ENCODE peak calls at places on chromosomes 3 and 15, in eight cellular contexts. W is Peyer's patch; A is gastrocnemius medialis; X is ovary; D is ascending aorta; L is left lung; R is CD4-positive, alpha-beta T cell; I is WERI-Rb-1. H is an unnamed sample.

GRCh38 chr3:53842436-53843194 is 3.6 kb downstream of the CHDH start:
- DNase-seq in W (peak), A (no peak), X (no peak), D (no peak), L (no peak), R (no peak), I (no peak), H (no peak)

GRCh38 chr3:51703026-51703775 is 3.7 kb upstream of the GRM2 start:
- DNase-seq in W (no peak), A (peak), X (no peak), D (no peak), L (no peak), R (no peak), I (no peak), H (no peak)

GRCh38 chr3:130661116-130661515 is 85.5 kb downstream of the PIK3R4 start:
- DNase-seq in W (no peak), A (no peak), X (no peak), D (no peak), L (no peak), R (no peak), I (no peak), H (no peak)

GRCh38 chr15:42159381-42160015 is 3.1 kb upstream of the PLA2G4F start:
- DNase-seq in W (peak), A (peak), X (peak), D (no peak), L (no peak), R (no peak), I (no peak), H (no peak)

GRCh38 chr3:39733804-39734203 is 75.6 kb upstream of the MYRIP start:
- DNase-seq in W (no peak), A (no peak), X (no peak), D (no peak), L (no peak), R (no peak), I (no peak), H (no peak)

GRCh38 chr3:20232906-20233305 is 46.9 kb upstream of the SGO1 start:
- DNase-seq in W (no peak), A (no peak), X (no peak), D (no peak), L (no peak), R (no peak), I (no peak), H (no peak)

GRCh38 chr3:177574232-177574856 is 377.1 kb upstream of the TBL1XR1 start:
- DNase-seq in W (no peak), A (no peak), X (no peak), D (no peak), L (no peak), R (no peak), I (no peak), H (no peak)

GRCh38 chr3:33315826-33316225 is 38.6 kb downstream of the FBXL2 start:
- DNase-seq in W (no peak), A (no peak), X (no peak), D (no peak), L (no peak), R (no peak), I (no peak), H (no peak)

GRCh38 chr3:54988302-54989022 is 60.6 kb upstream of the LRTM1 start:
- DNase-seq in W (peak), A (peak), X (peak), D (no peak), L (no peak), R (no peak), I (no peak), H (no peak)

GRCh38 chr15:88998980-88999713 is 86.0 kb upstream of the MFGE8 start:
- DNase-seq in W (no peak), A (no peak), X (no peak), D (no peak), L (no peak), R (no peak), I (no peak), H (no peak)

GRCh38 chr3:30131171-30131570 is 475.2 kb upstream of the TGFBR2 start:
- DNase-seq in W (no peak), A (no peak), X (no peak), D (no peak), L (no peak), R (no peak), I (no peak), H (no peak)

GRCh38 chr3:94285874-94286273 is 223.0 kb downstream of the NSUN3 start:
- DNase-seq in W (no peak), A (no peak), X (no peak), D (no peak), L (no peak), R (no peak), I (no peak), H (no peak)

GRCh38 chr3:18062289-18063025 is 320.0 kb upstream of the TBC1D5 start:
- DNase-seq in W (no peak), A (no peak), X (no peak), D (no peak), L (peak), R (no peak), I (no peak), H (no peak)

GRCh38 chr3:142053835-142054234 is 95.5 kb downstream of the TFDP2 start:
- DNase-seq in W (no peak), A (no peak), X (no peak), D (no peak), L (no peak), R (no peak), I (no peak), H (no peak)

GRCh38 chr15:69403611-69404010 is 10.5 kb upstream of the KIF23 start:
- DNase-seq in W (no peak), A (no peak), X (no peak), D (no peak), L (no peak), R (no peak), I (no peak), H (no peak)

GRCh38 chr3:98746122-98746521 is 17.0 kb upstream of the ST3GAL6 start:
- DNase-seq in W (no peak), A (no peak), X (no peak), D (no peak), L (no peak), R (no peak), I (no peak), H (no peak)

GRCh38 chr3:129627350-129628168 is 21.1 kb upstream of the PLXND1 start:
- DNase-seq in W (peak), A (peak), X (peak), D (no peak), L (peak), R (peak), I (peak), H (peak)

GRCh38 chr3:87036671-87037070 is 45.7 kb upstream of the VGLL3 start:
- DNase-seq in W (no peak), A (no peak), X (no peak), D (no peak), L (no peak), R (no peak), I (no peak), H (no peak)

GRCh38 chr15:90710436-90710835 is 6.7 kb upstream of the BLM start:
- DNase-seq in W (no peak), A (no peak), X (no peak), D (no peak), L (no peak), R (no peak), I (no peak), H (no peak)

GRCh38 chr15:30023798-30024295 is 58.9 kb upstream of the GOLGA8J start:
- DNase-seq in W (no peak), A (no peak), X (no peak), D (no peak), L (no peak), R (no peak), I (no peak), H (no peak)

GRCh38 chr3:109257269-109257668 is 59.0 kb downstream of the DPPA2 start:
- DNase-seq in W (no peak), A (no peak), X (no peak), D (no peak), L (no peak), R (no peak), I (no peak), H (no peak)

GRCh38 chr3:177464392-177465225 is 267.3 kb upstream of the TBL1XR1 start:
- DNase-seq in W (no peak), A (no peak), X (no peak), D (no peak), L (no peak), R (no peak), I (no peak), H (no peak)

GRCh38 chr3:105614288-105615030 is 247.8 kb downstream of the ALCAM start:
- DNase-seq in W (no peak), A (no peak), X (no peak), D (no peak), L (no peak), R (no peak), I (no peak), H (no peak)

GRCh38 chr3:107988464-107989156 is 102.2 kb downstream of the CD47 start:
- DNase-seq in W (peak), A (peak), X (peak), D (no peak), L (peak), R (peak), I (no peak), H (no peak)

GRCh38 chr3:197499427-197499826 is 56.3 kb downstream of the BDH1 start:
- DNase-seq in W (peak), A (no peak), X (no peak), D (no peak), L (no peak), R (no peak), I (no peak), H (no peak)

GRCh38 chr3:156307704-156308103 is 187.3 kb downstream of the KCNAB1 start:
- DNase-seq in W (no peak), A (peak), X (peak), D (peak), L (no peak), R (no peak), I (no peak), H (no peak)

GRCh38 chr3:77147836-77148578 is 108.1 kb downstream of the ROBO2 start:
- DNase-seq in W (peak), A (no peak), X (no peak), D (no peak), L (no peak), R (no peak), I (no peak), H (no peak)

GRCh38 chr3:128572013-128572412 is 78.6 kb downstream of the RPN1 start:
- DNase-seq in W (no peak), A (no peak), X (no peak), D (no peak), L (no peak), R (no peak), I (no peak), H (no peak)

GRCh38 chr3:128568602-128569490 is 75.8 kb upstream of the GATA2 start:
- DNase-seq in W (no peak), A (no peak), X (no peak), D (no peak), L (no peak), R (no peak), I (no peak), H (no peak)

GRCh38 chr3:128567705-128568356 is 74.8 kb upstream of the GATA2 start:
- DNase-seq in W (no peak), A (no peak), X (no peak), D (no peak), L (no peak), R (no peak), I (no peak), H (no peak)

GRCh38 chr3:128567141-128567540 is 74.1 kb upstream of the GATA2 start:
- DNase-seq in W (no peak), A (no peak), X (no peak), D (no peak), L (no peak), R (no peak), I (no peak), H (no peak)

GRCh38 chr3:128569756-128570155 is 76.8 kb upstream of the GATA2 start:
- DNase-seq in W (no peak), A (no peak), X (no peak), D (no peak), L (no peak), R (no peak), I (no peak), H (no peak)
- TF ChIP-seq CTCF in W (no peak), A (no peak), X (no peak), D (no peak), L (no peak), R (no peak), I (no peak), H (no peak)

DNA sequence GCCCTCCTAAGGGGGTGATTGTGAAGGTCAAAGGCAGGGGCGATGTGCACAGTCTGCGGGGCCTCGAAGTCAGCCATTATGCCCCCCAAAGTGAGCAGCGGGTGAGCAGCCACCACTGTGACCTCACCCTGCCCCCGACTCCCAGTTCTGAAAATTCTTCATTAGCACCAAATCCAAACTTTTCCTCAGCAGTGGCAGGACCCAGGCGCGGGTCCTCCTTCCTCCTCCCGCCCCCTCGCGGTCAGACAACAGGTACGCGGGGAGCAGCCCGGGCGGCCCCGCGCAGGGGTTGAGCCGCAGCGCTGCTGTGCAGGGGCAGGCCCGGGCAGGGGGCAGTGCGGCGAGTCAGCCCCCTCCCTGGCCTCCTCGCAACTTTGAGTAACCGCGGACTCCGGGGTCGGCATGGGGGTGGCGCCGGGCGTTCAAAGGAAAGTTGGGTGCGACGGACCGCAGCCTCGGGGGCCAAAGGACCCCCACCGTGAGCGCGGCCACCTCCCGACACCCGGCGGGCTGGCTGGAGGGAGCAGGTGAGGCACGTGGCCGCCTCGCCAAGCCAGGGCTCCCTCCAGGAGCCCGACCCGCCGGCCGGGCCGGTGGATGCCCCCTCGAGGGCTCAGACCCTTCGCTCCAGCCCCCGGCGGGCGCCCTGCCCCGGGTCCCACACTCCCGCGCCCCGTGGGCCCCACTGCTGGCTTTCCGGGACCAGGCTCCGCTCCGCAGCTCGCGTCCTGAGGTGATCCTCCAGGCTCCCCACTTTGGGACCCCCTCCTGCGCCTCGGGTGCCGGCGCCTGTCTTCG is 49.4 kb upstream of the CCDC174 start:
- DNase-seq in W (no peak), A (no peak), X (no peak), D (no peak), L (no peak), R (no peak), I (peak), H (no peak)
- TF ChIP-seq CTCF in W (peak), A (no peak), X (no peak), D (no peak), L (peak), R (no peak), I (peak), H (no peak)

DNA sequence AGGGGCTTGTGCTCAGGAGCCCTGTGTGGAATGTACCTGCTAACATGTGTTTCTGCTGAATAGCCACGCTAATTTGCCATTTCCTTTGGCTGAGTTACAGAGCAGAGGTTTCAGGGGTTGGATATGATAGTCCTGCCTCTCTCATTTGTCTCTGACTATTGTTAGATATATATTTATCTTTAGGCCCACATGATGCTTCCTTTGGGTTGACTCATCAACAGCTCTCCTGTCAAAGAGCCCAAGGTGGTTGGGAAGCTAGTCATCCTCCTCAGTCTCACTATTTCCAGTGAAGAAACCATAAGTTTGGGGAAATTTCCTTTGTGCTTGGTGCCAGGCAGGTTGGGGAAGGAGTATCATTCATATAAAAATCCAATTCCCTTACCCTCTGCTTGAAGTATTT is 1194.6 kb downstream of the ZPLD1 start:
- DNase-seq in W (no peak), A (no peak), X (no peak), D (no peak), L (no peak), R (no peak), I (no peak), H (no peak)
- TF ChIP-seq CTCF in W (no peak), A (no peak), X (no peak), D (no peak), L (no peak), R (no peak), I (no peak), H (no peak)

GRCh38 chr15:57541805-57542504 is 49.7 kb upstream of the MYZAP start:
- DNase-seq in W (peak), A (peak), X (peak), D (no peak), L (no peak), R (no peak), I (peak), H (no peak)

GRCh38 chr15:57540736-57541135 is 51.0 kb upstream of the MYZAP start:
- DNase-seq in W (no peak), A (no peak), X (no peak), D (no peak), L (no peak), R (no peak), I (no peak), H (no peak)

GRCh38 chr15:57544840-57545239 is 46.9 kb upstream of the MYZAP start:
- DNase-seq in W (no peak), A (no peak), X (no peak), D (no peak), L (no peak), R (no peak), I (no peak), H (no peak)

GRCh38 chr15:57541271-57541670 is 50.4 kb upstream of the MYZAP start:
- DNase-seq in W (no peak), A (no peak), X (no peak), D (no peak), L (no peak), R (no peak), I (no peak), H (no peak)

DNA sequence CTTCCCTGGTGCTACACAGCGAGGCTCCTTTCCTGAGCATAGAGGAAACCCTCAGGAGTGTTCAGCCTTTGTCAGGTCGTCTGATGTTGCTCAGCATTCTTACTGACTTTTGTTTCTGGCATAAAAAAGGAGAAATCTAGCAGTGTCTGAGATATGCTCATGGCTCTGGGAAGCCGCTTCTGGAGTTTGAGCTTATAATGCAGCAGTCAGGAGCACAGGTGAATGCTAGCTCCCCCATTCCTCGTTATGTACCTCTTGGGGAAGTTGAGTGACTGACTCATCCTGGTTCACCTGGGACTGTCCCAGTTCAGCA is 49.2 kb upstream of the MYZAP start:
- DNase-seq in W (no peak), A (no peak), X (no peak), D (no peak), L (no peak), R (no peak), I (no peak), H (no peak)
- TF ChIP-seq CTCF in W (no peak), A (no peak), X (no peak), D (no peak), L (no peak), R (no peak), I (no peak), H (no peak)

GRCh38 chr3:79019137-79019923 is 748.5 kb downstream of the ROBO1 start:
- DNase-seq in W (peak), A (peak), X (peak), D (peak), L (peak), R (no peak), I (peak), H (no peak)

GRCh38 chr3:79019924-79020173 is 747.9 kb downstream of the ROBO1 start:
- DNase-seq in W (no peak), A (no peak), X (no peak), D (no peak), L (no peak), R (no peak), I (no peak), H (no peak)

GRCh38 chr3:79015854-79016253 is 751.9 kb downstream of the ROBO1 start:
- DNase-seq in W (no peak), A (no peak), X (no peak), D (no peak), L (no peak), R (no peak), I (no peak), H (no peak)

GRCh38 chr3:79016587-79017380 is 751.0 kb downstream of the ROBO1 start:
- DNase-seq in W (no peak), A (no peak), X (no peak), D (no peak), L (no peak), R (no peak), I (no peak), H (no peak)

DNA sequence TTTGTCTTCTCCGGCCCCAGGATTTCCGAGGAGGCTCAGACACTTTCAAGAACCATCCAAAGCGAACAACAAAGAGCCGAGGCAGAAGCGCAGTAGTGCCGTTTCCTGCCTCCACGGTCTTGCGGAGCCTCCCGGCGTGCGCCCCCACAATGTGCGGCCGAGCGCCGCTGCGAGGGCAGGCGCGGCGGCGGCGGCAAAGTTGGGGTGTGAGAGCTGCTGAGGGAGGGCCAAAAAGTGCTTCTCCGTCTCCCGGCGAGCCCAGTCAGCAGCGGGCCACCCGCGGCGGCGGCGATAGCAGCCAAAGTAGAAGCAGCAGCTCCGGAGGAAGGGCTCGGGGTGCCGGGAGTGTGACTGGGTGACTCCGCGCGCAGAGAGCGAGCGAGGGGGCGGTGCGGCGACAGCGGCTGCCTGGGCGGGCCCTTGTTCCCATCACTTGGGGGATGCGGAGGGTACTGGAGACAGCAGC is 749.1 kb downstream of the ROBO1 start:
- DNase-seq in W (peak), A (peak), X (peak), D (no peak), L (peak), R (no peak), I (peak), H (peak)
- TF ChIP-seq CTCF in W (peak), A (no peak), X (no peak), D (no peak), L (no peak), R (no peak), I (no peak), H (no peak)

DNA sequence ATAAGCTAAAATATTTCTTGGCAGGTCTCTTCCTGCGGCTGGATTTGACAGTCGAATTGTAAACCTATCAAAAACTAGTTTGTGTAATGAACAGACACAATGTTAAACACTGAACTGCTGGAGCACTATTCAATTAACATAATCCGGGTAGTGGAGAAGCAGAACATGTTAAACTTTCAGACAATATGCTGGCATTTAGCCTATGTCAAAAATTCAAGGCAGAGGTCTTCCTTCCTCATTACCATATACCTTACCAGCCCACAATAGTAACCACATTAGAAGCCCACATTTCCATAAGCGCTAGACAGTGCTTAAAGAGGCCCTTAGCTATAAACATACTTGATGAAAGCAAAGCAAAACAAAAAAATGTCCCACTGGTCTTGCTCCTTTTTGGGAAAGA is 1042.9 kb downstream of the ROBO1 start:
- DNase-seq in W (no peak), A (no peak), X (no peak), D (no peak), L (no peak), R (no peak), I (no peak), H (no peak)
- TF ChIP-seq CTCF in W (no peak), A (no peak), X (no peak), D (no peak), L (no peak), R (no peak), I (no peak), H (no peak)

GRCh38 chr3:128307029-128307633 is 153.8 kb downstream of the EEFSEC start:
- DNase-seq in W (no peak), A (no peak), X (no peak), D (no peak), L (no peak), R (no peak), I (peak), H (no peak)
- TF ChIP-seq CTCF in W (peak), A (no peak), X (no peak), D (no peak), L (no peak), R (no peak), I (peak), H (no peak)

GRCh38 chr3:161559177-161559998 is 62.8 kb downstream of the OTOL1 start:
- DNase-seq in W (no peak), A (no peak), X (no peak), D (no peak), L (no peak), R (no peak), I (no peak), H (no peak)
- TF ChIP-seq CTCF in W (peak), A (no peak), X (no peak), D (no peak), L (peak), R (no peak), I (peak), H (no peak)

GRCh38 chr3:163785693-163786092 is 1292.6 kb downstream of the SI start:
- DNase-seq in W (no peak), A (no peak), X (no peak), D (no peak), L (no peak), R (no peak), I (peak), H (no peak)
- TF ChIP-seq CTCF in W (no peak), A (no peak), X (no peak), D (no peak), L (no peak), R (no peak), I (peak), H (no peak)